ENCODE peak calls at places on chromosome 15, in four cellular contexts. X is HTR-8/SVneo; C is HEK293T; W is naive thymus-derived CD8-positive, alpha-beta T cell. Z is an unnamed sample.

GRCh38 chr15:96860746-96861145 is 530.2 kb downstream of the NR2F2 start:
- DNase-seq in X (no peak), C (no peak), W (no peak), Z (no peak)

GRCh38 chr15:35871812-35872211 is 325.8 kb upstream of the DPH6 start:
- DNase-seq in X (no peak), C (no peak), W (no peak), Z (no peak)

GRCh38 chr15:98648654-98649537 is 557 bp downstream of the IGF1R start:
- DNase-seq in X (no peak), C (peak), W (peak), Z (no peak)

GRCh38 chr15:37059051-37059450 is 41.3 kb downstream of the MEIS2 start:
- DNase-seq in X (no peak), C (no peak), W (no peak), Z (peak)

GRCh38 chr15:96352594-96353377 is 22.3 kb downstream of the NR2F2 start:
- DNase-seq in X (no peak), C (no peak), W (no peak), Z (no peak)

GRCh38 chr15:98727115-98728040 is 79.0 kb downstream of the IGF1R start:
- DNase-seq in X (peak), C (peak), W (no peak), Z (peak)

GRCh38 chr15:36080759-36081158 is 498.7 kb upstream of the CDIN1 start:
- DNase-seq in X (no peak), C (no peak), W (no peak), Z (no peak)

GRCh38 chr15:66405007-66405406 is 18.3 kb downstream of the MAP2K1 start:
- DNase-seq in X (no peak), C (no peak), W (no peak), Z (no peak)

GRCh38 chr15:101050647-101051290 is 131.6 kb downstream of the LRRK1 start:
- DNase-seq in X (no peak), C (no peak), W (no peak), Z (no peak)

GRCh38 chr15:42621386-42621785 is 46.0 kb downstream of the STARD9 start:
- DNase-seq in X (no peak), C (no peak), W (no peak), Z (no peak)

GRCh38 chr15:58438956-58439355 is 7.2 kb downstream of the LIPC start:
- DNase-seq in X (peak), C (peak), W (no peak), Z (peak)

GRCh38 chr15:88658972-88659931 is 20.4 kb downstream of the ISG20 start:
- DNase-seq in X (no peak), C (no peak), W (no peak), Z (no peak)

GRCh38 chr15:60077581-60078359 is 73.7 kb downstream of the FOXB1 start:
- DNase-seq in X (no peak), C (no peak), W (no peak), Z (no peak)

GRCh38 chr15:67415186-67415585 is 105.7 kb upstream of the C15orf61 start:
- DNase-seq in X (no peak), C (no peak), W (no peak), Z (peak)

GRCh38 chr15:25796395-25796794 is 66.7 kb downstream of the ATP10A start:
- DNase-seq in X (no peak), C (no peak), W (no peak), Z (no peak)

GRCh38 chr15:70068783-70069565 is 28.7 kb downstream of the TLE3 start:
- DNase-seq in X (no peak), C (no peak), W (no peak), Z (no peak)

GRCh38 chr15:64985382-64986033 is 4.2 kb downstream of the SPG21 start:
- DNase-seq in X (no peak), C (no peak), W (no peak), Z (no peak)

GRCh38 chr15:72599855-72600464 is 54.5 kb upstream of the GOLGA6B start:
- DNase-seq in X (peak), C (peak), W (peak), Z (peak)

GRCh38 chr15:93231261-93231939 is 142.4 kb upstream of the RGMA start:
- DNase-seq in X (no peak), C (no peak), W (no peak), Z (no peak)